ENCODE peak calls at places on chromosomes 6 and 20, in six cellular contexts. One of them, this sample, is unnamed.
A peak's percentile ranks its signal among the peaks of the same experiment; 100 is the strongest.

GRCh38 chr20:16554766-16555543 is 18.3 kb downstream of the KIF16B start:
- DNase-seq in GM12878: no peak
- DNase-seq in endothelial cell of umbilical vein: no peak
- DNase-seq in K562: no peak
- DNase-seq in A549: no peak
- DNase-seq in HepG2: no peak
- DNase-seq in this sample: no peak

GRCh38 chr6:14857501-14857900 is 388.4 kb upstream of the JARID2 start:
- DNase-seq in HepG2: no peak
- DNase-seq in endothelial cell of umbilical vein: no peak
- DNase-seq in A549: no peak
- DNase-seq in K562: no peak
- DNase-seq in GM12878: no peak
- DNase-seq in this sample: peak; percentile 45

GRCh38 chr6:946546-946945 is 253.6 kb upstream of the EXOC2 start:
- DNase-seq in A549: no peak
- DNase-seq in endothelial cell of umbilical vein: no peak
- DNase-seq in GM12878: no peak
- DNase-seq in HepG2: no peak
- DNase-seq in K562: no peak
- DNase-seq in this sample: no peak

GRCh38 chr6:112571486-112571885 is 224.4 kb downstream of the RFPL4B start:
- DNase-seq in HepG2: no peak
- DNase-seq in endothelial cell of umbilical vein: no peak
- DNase-seq in A549: no peak
- DNase-seq in K562: no peak
- DNase-seq in GM12878: no peak
- DNase-seq in this sample: no peak

GRCh38 chr20:39775110-39775509 is 813.0 kb downstream of the DHX35 start:
- DNase-seq in endothelial cell of umbilical vein: peak; percentile 62
- DNase-seq in K562: no peak
- DNase-seq in A549: no peak
- DNase-seq in GM12878: no peak
- DNase-seq in HepG2: no peak
- DNase-seq in this sample: no peak

GRCh38 chr20:24470782-24471582 is 1.6 kb downstream of the SYNDIG1 start:
- DNase-seq in K562: no peak
- DNase-seq in endothelial cell of umbilical vein: no peak
- DNase-seq in GM12878: no peak
- DNase-seq in A549: peak; percentile 20
- DNase-seq in HepG2: no peak
- DNase-seq in this sample: no peak

GRCh38 chr20:13857304-13857703 is 72.5 kb downstream of the NDUFAF5 start:
- DNase-seq in GM12878: no peak
- DNase-seq in A549: no peak
- DNase-seq in K562: no peak
- DNase-seq in endothelial cell of umbilical vein: no peak
- DNase-seq in HepG2: no peak
- DNase-seq in this sample: no peak

GRCh38 chr6:2781685-2782355 is 16.6 kb downstream of the WRNIP1 start:
- DNase-seq in GM12878: no peak
- DNase-seq in endothelial cell of umbilical vein: no peak
- DNase-seq in HepG2: no peak
- DNase-seq in A549: no peak
- DNase-seq in K562: no peak
- DNase-seq in this sample: no peak

GRCh38 chr20:26276811-26277210 is 580.2 kb upstream of the ZNF337 start:
- DNase-seq in HepG2: no peak
- DNase-seq in endothelial cell of umbilical vein: no peak
- DNase-seq in GM12878: no peak
- DNase-seq in K562: no peak
- DNase-seq in A549: no peak
- DNase-seq in this sample: no peak

GRCh38 chr20:61556116-61556515 is 304.1 kb downstream of the CDH4 start:
- DNase-seq in A549: peak; percentile 38
- DNase-seq in K562: no peak
- DNase-seq in HepG2: no peak
- DNase-seq in GM12878: no peak
- DNase-seq in endothelial cell of umbilical vein: no peak
- DNase-seq in this sample: no peak

GRCh38 chr20:25459916-25460590 is 52.6 kb downstream of the GINS1 start:
- DNase-seq in K562: no peak
- DNase-seq in GM12878: no peak
- DNase-seq in A549: no peak
- DNase-seq in HepG2: no peak
- DNase-seq in endothelial cell of umbilical vein: no peak
- DNase-seq in this sample: peak; percentile 23

GRCh38 chr6:132614554-132614953 is 9.5 kb downstream of the TAAR2 start:
- DNase-seq in endothelial cell of umbilical vein: no peak
- DNase-seq in GM12878: no peak
- DNase-seq in HepG2: no peak
- DNase-seq in A549: no peak
- DNase-seq in K562: no peak
- DNase-seq in this sample: no peak

GRCh38 chr20:45373353-45374100 is 4.6 kb downstream of the TP53TG5 start:
- DNase-seq in K562: peak; percentile 90
- DNase-seq in HepG2: peak; percentile 83
- DNase-seq in GM12878: no peak
- DNase-seq in A549: peak; percentile 84
- DNase-seq in endothelial cell of umbilical vein: peak; percentile 84
- DNase-seq in this sample: peak; percentile 86

GRCh38 chr6:14066782-14067406 is 50.7 kb upstream of the CD83 start:
- DNase-seq in K562: peak; percentile 77
- DNase-seq in HepG2: peak; percentile 55
- DNase-seq in endothelial cell of umbilical vein: peak; percentile 61
- DNase-seq in A549: peak; percentile 65
- DNase-seq in GM12878: no peak
- DNase-seq in this sample: peak; percentile 74

GRCh38 chr6:170393807-170394399 is 87.3 kb downstream of the FAM120B start:
- DNase-seq in endothelial cell of umbilical vein: no peak
- DNase-seq in HepG2: no peak
- DNase-seq in GM12878: no peak
- DNase-seq in A549: no peak
- DNase-seq in K562: no peak
- DNase-seq in this sample: no peak

DNA sequence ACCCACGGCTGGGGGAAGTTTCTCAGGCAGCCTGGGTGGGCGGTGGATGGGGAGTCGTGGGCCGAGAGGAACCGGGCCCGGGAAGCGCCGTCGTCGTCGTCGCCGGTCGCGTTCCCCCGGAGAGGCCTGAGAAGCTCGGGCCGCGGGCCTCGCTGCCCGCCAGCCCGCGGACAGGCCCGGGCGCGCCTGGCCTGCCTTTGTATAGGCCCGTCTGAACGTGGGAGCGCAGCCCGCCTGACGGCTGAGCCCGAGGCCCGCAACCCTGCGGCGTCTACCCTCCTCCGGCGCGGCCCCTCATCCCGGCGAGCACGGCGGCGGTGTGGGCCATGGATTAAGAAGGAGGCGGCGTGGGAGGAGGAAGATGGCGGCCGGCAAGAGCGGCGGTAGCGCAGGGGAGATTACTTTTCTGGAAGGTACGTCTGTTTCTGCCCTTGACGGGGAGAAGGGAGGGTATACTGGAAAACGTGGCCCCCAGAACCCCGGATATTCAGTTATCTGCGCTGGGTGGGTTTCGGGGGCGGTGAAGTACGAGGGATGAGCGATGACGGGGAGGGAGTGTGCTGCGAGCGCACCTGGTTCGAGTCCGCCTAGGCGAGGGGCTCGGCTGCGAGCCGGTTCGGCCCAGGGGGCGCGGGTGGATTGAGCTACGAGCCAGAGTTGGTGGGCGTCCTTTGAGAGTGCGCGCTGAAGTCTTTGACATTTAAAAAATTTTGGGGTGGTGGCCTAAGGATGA is 650 bp downstream of the SENP6 start:
- DNase-seq in GM12878: no peak
- DNase-seq in K562: peak; percentile 28
- DNase-seq in endothelial cell of umbilical vein: peak; percentile 64
- DNase-seq in A549: peak; percentile 68
- DNase-seq in HepG2: no peak
- DNase-seq in this sample: peak; percentile 73
- TF ChIP-seq POLR2A in GM12878: peak; percentile 33
- TF ChIP-seq POLR2A in K562: peak; percentile 57
- TF ChIP-seq POLR2A in endothelial cell of umbilical vein: no peak
- TF ChIP-seq POLR2A in A549: peak; percentile 2
- TF ChIP-seq POLR2A in HepG2: no peak
- TF ChIP-seq POLR2A in this sample: no peak

DNA sequence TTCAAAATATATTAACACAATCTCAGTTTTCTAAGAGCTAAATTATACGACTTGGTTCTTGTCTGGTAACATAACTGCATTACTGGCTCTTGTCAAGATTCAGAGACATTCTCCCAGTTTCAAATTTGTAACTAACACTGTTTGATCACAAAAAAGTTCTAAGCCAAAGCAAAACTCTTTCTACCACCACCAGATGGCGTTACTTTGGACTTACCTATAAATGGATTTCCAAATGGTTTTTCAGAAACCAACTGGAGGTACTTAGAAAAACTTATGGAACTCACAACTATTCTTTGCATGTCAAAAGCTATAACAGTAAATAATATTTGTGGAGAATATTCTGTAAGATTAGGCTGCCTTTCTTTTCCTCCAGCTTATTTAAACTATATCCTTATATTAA is 34.2 kb upstream of the GFRAL start:
- DNase-seq in HepG2: peak; percentile 23
- DNase-seq in GM12878: no peak
- DNase-seq in endothelial cell of umbilical vein: no peak
- DNase-seq in K562: no peak
- DNase-seq in A549: peak; percentile 17
- DNase-seq in this sample: peak; percentile 34
- TF ChIP-seq MYC in HepG2: no peak
- TF ChIP-seq MYC in GM12878: no peak
- TF ChIP-seq MYC in endothelial cell of umbilical vein: no peak
- TF ChIP-seq MYC in K562: no peak
- TF ChIP-seq MYC in A549: no peak
- TF ChIP-seq MYC in this sample: no peak

GRCh38 chr6:8237668-8238067 is 135.3 kb upstream of the EEF1E1 start:
- DNase-seq in GM12878: no peak
- DNase-seq in A549: no peak
- DNase-seq in HepG2: no peak
- DNase-seq in K562: no peak
- DNase-seq in endothelial cell of umbilical vein: no peak
- DNase-seq in this sample: no peak

GRCh38 chr6:8240316-8240715 is 138.0 kb upstream of the EEF1E1 start:
- DNase-seq in A549: no peak
- DNase-seq in endothelial cell of umbilical vein: no peak
- DNase-seq in HepG2: no peak
- DNase-seq in K562: no peak
- DNase-seq in GM12878: no peak
- DNase-seq in this sample: no peak

GRCh38 chr6:8236956-8237355 is 134.6 kb upstream of the EEF1E1 start:
- DNase-seq in K562: no peak
- DNase-seq in HepG2: no peak
- DNase-seq in A549: no peak
- DNase-seq in GM12878: no peak
- DNase-seq in endothelial cell of umbilical vein: no peak
- DNase-seq in this sample: no peak

GRCh38 chr6:8243462-8243861 is 141.1 kb upstream of the EEF1E1 start:
- DNase-seq in endothelial cell of umbilical vein: no peak
- DNase-seq in K562: no peak
- DNase-seq in HepG2: no peak
- DNase-seq in GM12878: no peak
- DNase-seq in A549: peak; percentile 1
- DNase-seq in this sample: no peak

DNA sequence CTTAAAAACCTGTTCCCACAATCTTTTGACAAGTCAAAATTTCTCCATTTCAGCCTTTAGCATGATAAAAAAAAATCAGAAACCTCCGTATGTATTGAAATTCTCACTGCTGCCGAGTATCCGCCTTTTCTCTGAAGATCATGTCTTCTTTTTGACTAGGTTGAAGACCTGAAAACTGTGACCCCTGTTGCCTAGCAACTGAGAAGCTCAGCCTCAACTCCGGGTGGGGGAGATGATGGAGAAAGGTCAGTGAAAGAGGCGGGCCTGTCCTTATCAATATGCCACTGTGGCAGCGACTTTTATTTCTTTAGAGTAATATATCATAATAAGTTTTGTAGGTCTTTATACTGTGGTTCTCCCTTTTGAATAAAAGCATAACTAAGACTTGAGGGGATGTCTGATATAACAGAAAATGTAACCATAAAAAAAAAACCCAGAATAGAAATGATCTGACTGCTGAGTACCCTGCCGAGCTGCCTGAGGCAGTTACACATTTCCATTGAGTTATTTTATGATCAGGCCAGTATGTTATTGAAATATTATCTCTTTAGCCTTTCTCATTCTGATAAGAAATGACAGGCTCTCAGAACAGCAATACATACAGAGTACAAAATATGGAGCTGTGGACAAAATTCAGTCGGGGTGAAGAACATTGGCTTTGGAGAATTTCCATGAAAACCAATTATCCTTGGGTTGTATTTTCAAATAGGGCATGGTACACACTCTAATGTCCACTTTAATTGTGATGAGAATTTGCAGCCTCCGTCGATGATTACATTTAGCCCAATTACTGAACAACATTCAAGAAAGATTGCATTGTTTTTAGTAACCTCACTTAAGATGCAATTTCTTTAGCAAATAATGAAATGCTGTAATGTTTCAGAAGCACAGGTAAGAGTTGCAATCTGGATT is 136.7 kb upstream of the EEF1E1 start:
- DNase-seq in endothelial cell of umbilical vein: no peak
- DNase-seq in K562: no peak
- DNase-seq in HepG2: no peak
- DNase-seq in A549: no peak
- DNase-seq in GM12878: no peak
- DNase-seq in this sample: no peak
- TF ChIP-seq MAX in endothelial cell of umbilical vein: no peak
- TF ChIP-seq MAX in K562: no peak
- TF ChIP-seq MAX in HepG2: no peak
- TF ChIP-seq MAX in A549: no peak
- TF ChIP-seq MAX in GM12878: no peak
- TF ChIP-seq MAX in this sample: no peak

DNA sequence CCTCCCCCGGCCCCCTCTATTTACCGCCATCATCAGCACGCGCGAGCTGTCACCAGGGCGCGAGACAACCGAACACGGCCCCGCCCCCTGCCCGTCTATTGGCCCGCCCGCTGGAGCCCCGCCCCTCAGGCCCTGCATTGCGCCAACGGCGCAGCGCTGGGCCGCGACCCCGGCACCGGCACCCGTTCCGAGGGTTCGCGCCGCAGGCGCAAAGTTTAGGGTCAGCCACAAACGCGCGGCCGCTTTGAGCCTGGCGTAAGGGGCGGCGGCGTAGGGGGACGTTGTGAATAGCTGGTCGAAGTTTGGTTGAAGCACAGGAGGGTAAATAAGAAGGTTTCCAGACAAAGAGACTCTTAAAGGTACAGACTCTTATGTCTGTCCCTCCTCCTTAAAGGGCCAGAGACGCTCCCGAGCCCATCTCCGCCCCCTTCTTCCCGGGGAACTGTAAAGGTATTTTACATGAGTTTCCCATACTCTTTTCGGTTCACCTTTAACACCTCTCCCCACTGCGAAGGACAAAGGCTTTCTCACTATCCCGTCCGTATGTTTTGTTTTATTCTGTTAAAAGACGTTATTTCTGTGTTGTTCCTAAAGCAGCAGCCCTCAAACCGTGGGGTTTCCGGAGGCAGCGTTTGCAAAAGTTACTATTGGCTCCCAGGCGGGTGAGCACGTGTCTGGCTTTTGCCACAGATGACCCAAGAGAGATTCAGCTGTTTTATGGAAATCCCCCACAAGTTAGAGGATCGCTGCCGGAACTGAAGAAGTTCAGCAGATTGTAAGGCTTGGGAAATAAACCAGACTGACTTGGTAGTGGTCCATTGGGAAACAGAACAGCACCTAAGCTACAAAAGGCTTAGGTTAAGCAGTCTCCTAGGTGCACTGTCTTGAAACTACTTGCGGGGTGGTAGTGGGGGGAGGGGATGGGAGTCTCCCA is at the start of gene USP49:
- DNase-seq in A549: peak; percentile 78
- DNase-seq in K562: peak; percentile 97
- DNase-seq in endothelial cell of umbilical vein: peak; percentile 89
- DNase-seq in GM12878: peak; percentile 65
- DNase-seq in HepG2: peak; percentile 78
- DNase-seq in this sample: peak; percentile 95
- TF ChIP-seq POLR2A in A549: no peak
- TF ChIP-seq POLR2A in K562: peak; percentile 85
- TF ChIP-seq POLR2A in endothelial cell of umbilical vein: peak; percentile 70
- TF ChIP-seq POLR2A in GM12878: peak; percentile 75
- TF ChIP-seq POLR2A in HepG2: no peak
- TF ChIP-seq POLR2A in this sample: no peak